ENCODE peak calls at places on chromosomes 6 and 20, in seven cellular contexts. N, G, U, S, F, L and I are unnamed samples.

GRCh38 chr20:46757135-46757534 is 47.7 kb downstream of the SLC2A10 start:
- DNase-seq in N (no peak), G (no peak), U (no peak), S (no peak), F (no peak), L (no peak), I (no peak)

GRCh38 chr6:33856655-33857054 is 52.9 kb upstream of the MLN start:
- DNase-seq in N (peak; percentile 84), G (peak; percentile 74), U (peak; percentile 69), S (no peak), F (no peak), L (peak; percentile 73), I (no peak)

GRCh38 chr6:35083507-35083906 is 57.6 kb downstream of the TCP11 start:
- DNase-seq in N (no peak), G (no peak), U (no peak), S (no peak), F (no peak), L (no peak), I (no peak)

GRCh38 chr6:45419574-45420082 is 41.9 kb upstream of the SUPT3H start:
- DNase-seq in N (peak; percentile 69), G (peak; percentile 65), U (peak; percentile 88), S (peak; percentile 18), F (peak; percentile 77), L (peak; percentile 49), I (no peak)

GRCh38 chr6:71035871-71036270 is 79.0 kb upstream of the B3GAT2 start:
- DNase-seq in N (no peak), G (no peak), U (no peak), S (no peak), F (no peak), L (no peak), I (no peak)

GRCh38 chr6:105192707-105193465 is 13.1 kb upstream of the POPDC3 start:
- DNase-seq in N (no peak), G (no peak), U (no peak), S (no peak), F (no peak), L (no peak), I (no peak)

GRCh38 chr6:7419065-7419464 is 29.5 kb downstream of the RIOK1 start:
- DNase-seq in N (no peak), G (no peak), U (no peak), S (no peak), F (no peak), L (no peak), I (no peak)

GRCh38 chr20:62405108-62405980 is 1.7 kb downstream of the CABLES2 start:
- DNase-seq in N (no peak), G (no peak), U (no peak), S (no peak), F (peak; percentile 86), L (no peak), I (no peak)

GRCh38 chr20:14235355-14235754 is 102.1 kb downstream of the FLRT3 start:
- DNase-seq in N (no peak), G (no peak), U (no peak), S (no peak), F (no peak), L (no peak), I (peak; percentile 53)

GRCh38 chr6:144736763-144737162 is 451.6 kb downstream of the UTRN start:
- DNase-seq in N (no peak), G (no peak), U (no peak), S (no peak), F (no peak), L (no peak), I (no peak)

GRCh38 chr6:134035823-134036296 is 16.6 kb downstream of the SLC2A12 start:
- DNase-seq in N (no peak), G (no peak), U (no peak), S (no peak), F (no peak), L (no peak), I (peak; percentile 82)

GRCh38 chr6:44030812-44031454 is 96.3 kb downstream of the MRPL14 start:
- DNase-seq in N (no peak), G (no peak), U (peak; percentile 24), S (no peak), F (peak; percentile 39), L (no peak), I (no peak)

GRCh38 chr6:73079978-73080377 is 145.3 kb downstream of the KHDC1L start:
- DNase-seq in N (no peak), G (no peak), U (no peak), S (no peak), F (no peak), L (no peak), I (no peak)

GRCh38 chr20:43831496-43832065 is 83.1 kb upstream of the TOX2 start:
- DNase-seq in N (no peak), G (no peak), U (no peak), S (no peak), F (no peak), L (no peak), I (no peak)

GRCh38 chr20:12113468-12114371 is 196.0 kb downstream of the BTBD3 start:
- DNase-seq in N (no peak), G (no peak), U (no peak), S (no peak), F (no peak), L (no peak), I (peak; percentile 53)